ENCODE peak calls at places on chromosomes 16 and 17, in four cellular contexts. One of them, this sample, is unnamed.

GRCh38 chr17:41518031-41518430 is 659 bp downstream of the KRT15 start:
- DNase-seq in CD8-positive, alpha-beta T cell: no peak
- DNase-seq in heart left ventricle: no peak
- DNase-seq in BJ: no peak
- DNase-seq in this sample: no peak

GRCh38 chr17:80952291-80952690 is 39.4 kb upstream of the CHMP6 start:
- DNase-seq in CD8-positive, alpha-beta T cell: no peak
- DNase-seq in BJ: no peak
- DNase-seq in heart left ventricle: no peak
- DNase-seq in this sample: no peak

GRCh38 chr17:7549401-7550055 is 670 bp downstream of the TNFSF12 start:
- DNase-seq in CD8-positive, alpha-beta T cell: no peak
- DNase-seq in heart left ventricle: no peak
- DNase-seq in BJ: no peak
- DNase-seq in this sample: no peak

GRCh38 chr17:68011199-68011665 is 15.0 kb upstream of the C17orf58 start:
- DNase-seq in BJ: no peak
- DNase-seq in CD8-positive, alpha-beta T cell: peak; percentile 45
- DNase-seq in heart left ventricle: peak; percentile 38
- DNase-seq in this sample: no peak

GRCh38 chr16:13401631-13402030 is 500.2 kb downstream of the SHISA9 start:
- DNase-seq in heart left ventricle: no peak
- DNase-seq in BJ: no peak
- DNase-seq in CD8-positive, alpha-beta T cell: no peak
- DNase-seq in this sample: no peak

GRCh38 chr17:34626141-34626681 is 46.8 kb downstream of the TMEM132E start:
- DNase-seq in BJ: no peak
- DNase-seq in heart left ventricle: no peak
- DNase-seq in CD8-positive, alpha-beta T cell: no peak
- DNase-seq in this sample: peak; percentile 2

GRCh38 chr16:85520853-85521736 is 92.0 kb upstream of the GSE1 start:
- DNase-seq in heart left ventricle: no peak
- DNase-seq in CD8-positive, alpha-beta T cell: no peak
- DNase-seq in BJ: no peak
- DNase-seq in this sample: no peak

GRCh38 chr17:57524790-57525543 is 220.1 kb downstream of the CCDC182 start:
- DNase-seq in CD8-positive, alpha-beta T cell: no peak
- DNase-seq in BJ: no peak
- DNase-seq in heart left ventricle: no peak
- DNase-seq in this sample: no peak

GRCh38 chr17:31544186-31544585 is 152.7 kb downstream of the RAB11FIP4 start:
- DNase-seq in CD8-positive, alpha-beta T cell: no peak
- DNase-seq in BJ: no peak
- DNase-seq in heart left ventricle: no peak
- DNase-seq in this sample: no peak

GRCh38 chr17:37463039-37463438 is 26.7 kb upstream of the DUSP14 start:
- DNase-seq in BJ: no peak
- DNase-seq in CD8-positive, alpha-beta T cell: no peak
- DNase-seq in heart left ventricle: no peak
- DNase-seq in this sample: no peak

GRCh38 chr16:695355-696089 is 5.3 kb upstream of the WDR24 start:
- DNase-seq in heart left ventricle: no peak
- DNase-seq in CD8-positive, alpha-beta T cell: peak; percentile 62
- DNase-seq in BJ: no peak
- DNase-seq in this sample: no peak

GRCh38 chr16:31465788-31466370 is 6.1 kb upstream of the TGFB1I1 start:
- DNase-seq in BJ: no peak
- DNase-seq in heart left ventricle: no peak
- DNase-seq in CD8-positive, alpha-beta T cell: no peak
- DNase-seq in this sample: no peak
- H3K4me3 ChIP-seq in BJ: no peak overlapping the region
- H3K4me3 ChIP-seq in heart left ventricle: no peak overlapping the region
- H3K4me3 ChIP-seq in CD8-positive, alpha-beta T cell: no peak overlapping the region
- H3K4me3 ChIP-seq in this sample: no peak overlapping the region

DNA sequence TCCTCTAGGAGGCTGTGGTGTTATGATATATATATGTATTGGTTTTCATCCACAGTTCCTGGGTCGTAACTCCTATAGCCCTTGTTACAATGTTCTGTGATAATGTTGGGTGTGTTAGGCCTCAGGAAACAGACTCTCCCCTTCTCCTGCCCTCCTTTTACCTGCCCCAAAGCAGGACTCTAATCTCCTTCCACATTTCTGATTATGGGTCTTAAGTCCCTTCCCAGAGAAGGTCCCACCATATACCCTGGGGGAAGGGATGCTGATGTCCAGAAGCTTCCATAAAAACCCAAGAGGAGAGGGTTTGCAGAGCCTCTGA is 450 bp upstream of the C1QBP start:
- DNase-seq in heart left ventricle: no peak
- DNase-seq in BJ: no peak
- DNase-seq in CD8-positive, alpha-beta T cell: no peak
- DNase-seq in this sample: no peak
- TF ChIP-seq CTCF in heart left ventricle: no peak
- TF ChIP-seq CTCF in BJ: no peak
- TF ChIP-seq CTCF in CD8-positive, alpha-beta T cell: peak; percentile 56
- TF ChIP-seq CTCF in this sample: no peak

DNA sequence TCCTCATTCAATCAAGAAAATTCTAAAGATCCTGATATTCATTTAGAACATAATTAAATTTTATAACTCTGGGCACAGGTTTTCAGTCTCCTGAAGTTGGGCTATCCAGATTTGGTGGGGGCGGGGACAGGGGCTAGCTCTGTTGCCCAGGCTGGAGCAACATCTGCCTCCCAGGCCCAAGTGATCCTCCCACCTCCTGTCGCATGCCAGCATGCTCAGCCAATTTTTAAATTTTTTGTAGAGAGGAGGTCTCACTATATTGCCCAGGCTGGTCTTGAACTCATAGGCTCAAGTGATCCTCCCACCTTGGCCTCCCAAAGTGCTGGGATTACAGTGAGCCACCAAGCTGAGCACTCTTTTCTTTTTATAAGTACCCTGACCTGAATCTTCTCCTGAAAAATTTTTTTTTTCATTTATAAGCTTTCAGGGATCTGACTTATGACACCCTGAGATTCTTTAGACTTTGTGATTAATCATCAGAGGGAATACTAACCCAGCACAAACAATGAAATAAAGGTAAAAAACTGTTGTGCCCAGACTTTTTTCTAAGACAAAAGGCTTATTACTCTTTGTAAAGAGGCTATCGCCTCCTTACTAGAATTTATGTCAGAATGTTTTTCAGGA is 62.6 kb downstream of the TUBD1 start:
- DNase-seq in BJ: no peak
- DNase-seq in CD8-positive, alpha-beta T cell: no peak
- DNase-seq in heart left ventricle: no peak
- DNase-seq in this sample: peak; percentile 70
- H3K4me3 ChIP-seq in BJ: no peak overlapping the region
- H3K4me3 ChIP-seq in CD8-positive, alpha-beta T cell: no peak overlapping the region
- H3K4me3 ChIP-seq in heart left ventricle: no peak overlapping the region
- H3K4me3 ChIP-seq in this sample: no peak overlapping the region

DNA sequence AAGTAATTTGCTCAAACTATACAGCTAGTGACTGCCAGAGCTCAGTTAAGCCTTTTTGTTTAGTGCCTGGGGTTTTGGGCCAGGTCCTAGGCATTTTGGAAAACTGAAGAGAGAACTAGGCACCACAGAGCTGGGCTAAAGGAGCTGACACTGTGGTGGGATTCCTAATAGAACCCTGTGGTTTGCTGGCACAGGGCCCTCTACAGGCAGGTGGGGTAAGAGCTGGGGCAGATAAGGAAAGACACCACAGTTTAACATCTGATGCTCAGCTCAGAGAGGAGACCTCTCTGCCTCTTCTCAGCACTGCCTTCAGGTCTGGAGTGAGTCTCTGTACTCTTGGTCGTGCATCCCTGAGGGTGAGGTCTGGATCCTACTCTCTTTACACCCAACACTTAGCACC is 121.2 kb downstream of the SNX11 start:
- DNase-seq in heart left ventricle: no peak
- DNase-seq in BJ: no peak
- DNase-seq in CD8-positive, alpha-beta T cell: no peak
- DNase-seq in this sample: no peak
- TF ChIP-seq CTCF in heart left ventricle: no peak
- TF ChIP-seq CTCF in BJ: no peak
- TF ChIP-seq CTCF in CD8-positive, alpha-beta T cell: no peak
- TF ChIP-seq CTCF in this sample: no peak

DNA sequence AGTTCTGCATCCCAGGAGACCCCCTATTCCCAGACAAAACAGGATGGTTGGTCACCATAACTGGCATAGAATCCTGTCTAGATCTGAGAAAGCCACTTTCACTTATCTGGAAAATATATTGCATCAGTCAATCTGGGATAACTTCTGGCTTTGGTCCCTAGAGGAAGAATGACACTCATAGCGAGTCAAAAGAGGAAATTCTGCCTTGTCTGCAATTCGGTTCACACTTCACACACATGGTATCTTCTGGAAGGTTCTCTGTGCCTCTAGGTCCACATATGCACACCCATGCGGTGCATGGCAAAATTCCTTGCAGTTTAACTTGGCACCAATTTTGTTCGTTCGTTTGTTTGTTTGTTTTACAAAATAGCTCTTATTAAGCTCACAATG is 49.2 kb upstream of the WSCD1 start:
- DNase-seq in CD8-positive, alpha-beta T cell: no peak
- DNase-seq in heart left ventricle: no peak
- DNase-seq in BJ: no peak
- DNase-seq in this sample: no peak
- H3K4me3 ChIP-seq in CD8-positive, alpha-beta T cell: no peak overlapping the region
- H3K4me3 ChIP-seq in heart left ventricle: no peak overlapping the region
- H3K4me3 ChIP-seq in BJ: no peak overlapping the region
- H3K4me3 ChIP-seq in this sample: no peak overlapping the region

GRCh38 chr16:89613101-89613953 is at the start of gene DPEP1:
- DNase-seq in BJ: no peak
- DNase-seq in CD8-positive, alpha-beta T cell: no peak
- DNase-seq in heart left ventricle: no peak
- DNase-seq in this sample: no peak

GRCh38 chr16:89616576-89617437 is 3.4 kb downstream of the DPEP1 start:
- DNase-seq in BJ: no peak
- DNase-seq in heart left ventricle: no peak
- DNase-seq in CD8-positive, alpha-beta T cell: no peak
- DNase-seq in this sample: no peak

GRCh38 chr16:89613954-89614459 is 565 bp downstream of the DPEP1 start:
- DNase-seq in BJ: no peak
- DNase-seq in CD8-positive, alpha-beta T cell: no peak
- DNase-seq in heart left ventricle: no peak
- DNase-seq in this sample: no peak

GRCh38 chr16:89615596-89616090 is 2.2 kb downstream of the DPEP1 start:
- DNase-seq in heart left ventricle: no peak
- DNase-seq in CD8-positive, alpha-beta T cell: no peak
- DNase-seq in BJ: no peak
- DNase-seq in this sample: no peak

DNA sequence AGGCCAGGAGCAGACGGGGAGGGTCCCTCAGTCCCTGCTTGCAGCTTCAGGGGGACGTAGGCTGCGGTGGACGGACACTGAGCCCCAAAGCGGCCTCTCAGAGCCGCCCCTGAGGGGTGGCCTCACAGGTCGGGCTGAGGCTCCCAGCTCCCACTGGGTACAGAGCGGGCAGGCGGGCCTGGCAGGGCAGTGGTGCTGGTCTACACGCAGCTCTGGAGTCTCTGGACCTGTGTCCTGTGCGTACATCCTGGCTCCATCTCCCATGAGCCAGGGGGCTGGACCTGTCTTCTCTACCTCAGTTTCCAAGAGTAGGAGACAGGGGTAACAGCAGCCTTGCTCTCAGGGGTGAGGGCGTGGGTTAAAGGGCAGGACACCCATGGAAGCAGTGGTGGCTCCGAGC is 1.7 kb downstream of the DPEP1 start:
- DNase-seq in heart left ventricle: no peak
- DNase-seq in CD8-positive, alpha-beta T cell: no peak
- DNase-seq in BJ: no peak
- DNase-seq in this sample: no peak
- TF ChIP-seq CTCF in heart left ventricle: no peak
- TF ChIP-seq CTCF in CD8-positive, alpha-beta T cell: no peak
- TF ChIP-seq CTCF in BJ: no peak
- TF ChIP-seq CTCF in this sample: no peak

DNA sequence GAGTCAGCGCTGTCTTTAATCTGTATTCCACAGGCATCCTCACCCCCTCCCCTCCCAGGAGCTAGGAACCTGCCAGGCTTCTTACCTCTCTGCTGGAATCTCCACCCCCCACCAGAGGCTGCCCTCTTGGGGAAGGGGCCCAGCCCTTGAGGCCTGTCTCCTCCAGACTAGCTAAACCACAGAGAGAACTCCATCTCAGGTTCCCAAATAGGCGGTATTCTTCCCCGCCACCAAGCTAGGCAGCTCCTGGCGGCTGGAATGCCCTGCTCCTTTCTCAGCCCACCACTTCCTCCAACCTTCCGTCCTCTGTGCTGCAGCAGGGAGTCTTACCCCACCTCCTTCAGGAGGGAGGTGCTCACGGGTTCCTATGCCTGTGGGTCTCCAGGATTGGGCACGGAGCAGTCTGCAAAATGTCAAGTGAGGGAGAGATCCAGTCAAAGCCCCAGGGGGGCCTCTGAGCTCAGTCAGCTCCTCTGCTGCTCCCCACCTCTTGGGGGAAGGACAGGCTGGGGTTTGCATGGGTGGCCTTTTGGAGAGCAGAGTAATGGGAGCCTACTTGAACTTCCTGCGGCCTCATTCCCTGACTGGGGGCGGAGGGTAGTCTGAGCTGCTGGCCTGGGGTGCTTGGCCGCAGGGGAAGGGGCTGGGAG is 55.7 kb downstream of the SREBF1 start:
- DNase-seq in heart left ventricle: no peak
- DNase-seq in CD8-positive, alpha-beta T cell: no peak
- DNase-seq in BJ: no peak
- DNase-seq in this sample: peak; percentile 79
- H3K4me3 ChIP-seq in heart left ventricle: peak overlapping the region; percentile 63
- H3K4me3 ChIP-seq in CD8-positive, alpha-beta T cell: no peak overlapping the region
- H3K4me3 ChIP-seq in BJ: no peak overlapping the region
- H3K4me3 ChIP-seq in this sample: peak overlapping the region; percentile 53

GRCh38 chr16:16960785-16961184 is 510.0 kb downstream of the XYLT1 start:
- DNase-seq in CD8-positive, alpha-beta T cell: no peak
- DNase-seq in heart left ventricle: no peak
- DNase-seq in BJ: no peak
- DNase-seq in this sample: no peak
- TF ChIP-seq CTCF in CD8-positive, alpha-beta T cell: no peak
- TF ChIP-seq CTCF in heart left ventricle: no peak
- TF ChIP-seq CTCF in BJ: no peak
- TF ChIP-seq CTCF in this sample: no peak

This sample was measured in choroid plexus epithelial cell.